ENCODE peak calls at places on chromosomes 11 and 22, in five cellular contexts. N, P, X, M and Z are unnamed samples.

GRCh38 chr22:20656902-20657836 is 116.7 kb upstream of the SERPIND1 start:
- DNase-seq in P (no peak), X (no peak), M (no peak), N (no peak), Z (no peak)

GRCh38 chr11:57744386-57744785 is 3.1 kb downstream of the SELENOH start:
- DNase-seq in M (no peak), X (no peak), P (no peak), N (no peak), Z (no peak)

GRCh38 chr22:49796596-49797270 is 30.9 kb downstream of the BRD1 start:
- DNase-seq in P (no peak), M (no peak), X (no peak), N (no peak), Z (no peak)

GRCh38 chr11:84498016-84498415 is 1129.1 kb downstream of the DLG2 start:
- DNase-seq in P (no peak), N (peak; percentile 8), M (peak; percentile 2), X (peak; percentile 5), Z (no peak)

GRCh38 chr11:12287374-12288211 is 89.8 kb upstream of the PARVA start:
- DNase-seq in M (no peak), P (no peak), N (peak; percentile 67), X (peak; percentile 94), Z (no peak)

GRCh38 chr22:46421272-46421671 is 85.8 kb downstream of the TRMU start:
- DNase-seq in X (no peak), N (no peak), P (no peak), M (peak; percentile 3), Z (peak; percentile 14)

GRCh38 chr22:42114721-42115120 is 15.9 kb downstream of the CYP2D6 start:
- DNase-seq in P (no peak), M (no peak), N (no peak), X (no peak), Z (no peak)

GRCh38 chr11:20530942-20531703 is 68.3 kb upstream of the SLC6A5 start:
- DNase-seq in X (no peak), M (no peak), P (no peak), N (no peak), Z (no peak)

GRCh38 chr11:33773399-33774355 is 643 bp downstream of the FBXO3 start:
- DNase-seq in P (no peak), M (peak; percentile 16), X (no peak), N (peak; percentile 23), Z (peak; percentile 61)

GRCh38 chr11:113045146-113045545 is 83.9 kb downstream of the NCAM1 start:
- DNase-seq in N (no peak), M (no peak), X (no peak), P (no peak), Z (no peak)

GRCh38 chr22:32411388-32411787 is 659 bp downstream of the RTCB start:
- DNase-seq in N (no peak), M (no peak), P (no peak), X (no peak), Z (no peak)

GRCh38 chr11:75014129-75014528 is 25.4 kb downstream of the NEU3 start:
- DNase-seq in P (no peak), N (no peak), X (peak; percentile 31), M (no peak), Z (no peak)

GRCh38 chr11:47176328-47177228 is at the start of gene ARFGAP2:
- DNase-seq in N (peak; percentile 98), M (peak; percentile 97), X (peak; percentile 89), P (peak; percentile 86), Z (peak; percentile 99)

GRCh38 chr11:71139516-71140205 is 112.7 kb downstream of the SHANK2 start:
- DNase-seq in P (peak; percentile 53), N (no peak), X (no peak), M (no peak), Z (no peak)

GRCh38 chr11:20156876-20157613 is 3.2 kb downstream of the DBX1 start:
- DNase-seq in P (no peak), X (no peak), N (peak; percentile 13), M (peak; percentile 19), Z (peak; percentile 34)

GRCh38 chr11:132658696-132659095 is 873.6 kb downstream of the OPCML start:
- DNase-seq in X (no peak), P (no peak), M (no peak), N (no peak), Z (no peak)

GRCh38 chr11:57307666-57308270 is 17.0 kb downstream of the TNKS1BP1 start:
- DNase-seq in N (no peak), M (no peak), P (no peak), X (no peak), Z (no peak)

GRCh38 chr11:8102296-8102915 is 21.4 kb downstream of the TUB start:
- DNase-seq in N (no peak), M (no peak), X (no peak), P (no peak), Z (no peak)

GRCh38 chr11:77101043-77101537 is 1.6 kb upstream of the OMP start:
- DNase-seq in P (no peak), X (no peak), N (no peak), M (no peak), Z (no peak)

GRCh38 chr22:22068025-22068424 is 85.4 kb upstream of the TOP3B start:
- DNase-seq in N (no peak), X (no peak), P (no peak), M (no peak), Z (no peak)

GRCh38 chr11:85094795-85095194 is 532.3 kb downstream of the DLG2 start:
- DNase-seq in P (no peak), M (no peak), X (no peak), N (no peak), Z (no peak)

GRCh38 chr22:46758867-46759290 is 3.6 kb upstream of the TBC1D22A start:
- DNase-seq in P (peak; percentile 23), N (no peak), X (peak; percentile 41), M (peak; percentile 40), Z (peak; percentile 40)

GRCh38 chr11:119108151-119108856 is 1.2 kb downstream of the C2CD2L start:
- DNase-seq in X (no peak), P (no peak), N (no peak), M (peak; percentile 36), Z (peak; percentile 40)

GRCh38 chr11:10267821-10268220 is 26.2 kb downstream of the SBF2 start:
- DNase-seq in M (no peak), P (no peak), N (no peak), X (no peak), Z (no peak)

GRCh38 chr11:2250485-2250884 is 19.9 kb downstream of the ASCL2 start:
- DNase-seq in N (no peak), P (no peak), M (no peak), X (no peak), Z (no peak)

GRCh38 chr11:132704796-132705375 is 827.4 kb downstream of the OPCML start:
- DNase-seq in P (no peak), X (no peak), M (no peak), N (no peak), Z (no peak)

GRCh38 chr22:30733081-30733680 is 38.5 kb downstream of the OSBP2 start:
- DNase-seq in M (no peak), P (no peak), N (no peak), X (no peak), Z (no peak)

GRCh38 chr22:26592368-26593015 is 2.6 kb upstream of the TPST2 start:
- DNase-seq in M (peak; percentile 25), X (no peak), P (no peak), N (no peak), Z (peak; percentile 61)

GRCh38 chr22:31561970-31562369 is 65.6 kb downstream of the SFI1 start:
- DNase-seq in M (no peak), P (no peak), N (no peak), X (no peak), Z (no peak)

GRCh38 chr11:1224491-1225385 is 1.9 kb downstream of the MUC5B start:
- DNase-seq in M (no peak), N (peak; percentile 4), P (no peak), X (no peak), Z (no peak)

GRCh38 chr11:81802591-81802990 is 931.1 kb downstream of the FAM181B start:
- DNase-seq in P (no peak), N (no peak), X (no peak), M (no peak), Z (no peak)